ENCODE peak calls at places on chromosomes 3 and 15, in four cellular contexts. One of them, this sample, is unnamed.

GRCh38 chr3:70090322-70090913 is 90.9 kb downstream of the SAMMSON start:
- DNase-seq in neuronal stem cell: no peak
- DNase-seq in IMR-90: peak; percentile 28
- DNase-seq in mesenchymal stem cell: peak; percentile 13
- DNase-seq in this sample: no peak

GRCh38 chr3:157502916-157503620 is at the start of gene VEPH1:
- DNase-seq in neuronal stem cell: peak; percentile 39
- DNase-seq in IMR-90: peak; percentile 85
- DNase-seq in mesenchymal stem cell: peak; percentile 10
- DNase-seq in this sample: peak; percentile 44

GRCh38 chr15:68713874-68714273 is 106.8 kb downstream of the ANP32A start:
- DNase-seq in neuronal stem cell: no peak
- DNase-seq in IMR-90: no peak
- DNase-seq in mesenchymal stem cell: no peak
- DNase-seq in this sample: no peak

GRCh38 chr15:36818260-36818659 is 238.8 kb downstream of the CDIN1 start:
- DNase-seq in neuronal stem cell: no peak
- DNase-seq in IMR-90: no peak
- DNase-seq in mesenchymal stem cell: no peak
- DNase-seq in this sample: no peak

GRCh38 chr15:56844892-56845291 is 73.6 kb upstream of the TCF12 start:
- DNase-seq in neuronal stem cell: no peak
- DNase-seq in IMR-90: no peak
- DNase-seq in mesenchymal stem cell: no peak
- DNase-seq in this sample: no peak

GRCh38 chr3:42336103-42336502 is 70.1 kb upstream of the CCK start:
- DNase-seq in neuronal stem cell: no peak
- DNase-seq in IMR-90: no peak
- DNase-seq in mesenchymal stem cell: no peak
- DNase-seq in this sample: no peak

GRCh38 chr3:24069045-24069444 is 124.0 kb downstream of the NR1D2 start:
- DNase-seq in neuronal stem cell: no peak
- DNase-seq in IMR-90: no peak
- DNase-seq in mesenchymal stem cell: peak; percentile 17
- DNase-seq in this sample: peak; percentile 9

GRCh38 chr3:148075829-148076716 is 621.6 kb upstream of the AGTR1 start:
- DNase-seq in neuronal stem cell: peak; percentile 45
- DNase-seq in IMR-90: peak; percentile 59
- DNase-seq in mesenchymal stem cell: peak; percentile 62
- DNase-seq in this sample: peak; percentile 70

GRCh38 chr15:58275785-58276184 is 137.6 kb downstream of the AQP9 start:
- DNase-seq in neuronal stem cell: no peak
- DNase-seq in IMR-90: no peak
- DNase-seq in mesenchymal stem cell: no peak
- DNase-seq in this sample: no peak

GRCh38 chr3:124518350-124518749 is 211.9 kb upstream of the UMPS start:
- DNase-seq in neuronal stem cell: no peak
- DNase-seq in IMR-90: no peak
- DNase-seq in mesenchymal stem cell: no peak
- DNase-seq in this sample: no peak

GRCh38 chr3:172140499-172141391 is 101.4 kb downstream of the FNDC3B start:
- DNase-seq in neuronal stem cell: no peak
- DNase-seq in IMR-90: peak; percentile 98
- DNase-seq in mesenchymal stem cell: peak; percentile 100
- DNase-seq in this sample: peak; percentile 91

GRCh38 chr3:50542177-50543034 is 25.1 kb downstream of the C3orf18 start:
- DNase-seq in neuronal stem cell: peak; percentile 77
- DNase-seq in IMR-90: peak; percentile 52
- DNase-seq in mesenchymal stem cell: peak; percentile 65
- DNase-seq in this sample: peak; percentile 80

GRCh38 chr3:134640872-134641470 is 9.9 kb downstream of the KY start:
- DNase-seq in neuronal stem cell: peak; percentile 18
- DNase-seq in IMR-90: peak; percentile 49
- DNase-seq in mesenchymal stem cell: peak; percentile 32
- DNase-seq in this sample: peak; percentile 97

GRCh38 chr3:125374996-125375941 is at the start of gene ZNF148:
- DNase-seq in neuronal stem cell: peak; percentile 89
- DNase-seq in IMR-90: peak; percentile 84
- DNase-seq in mesenchymal stem cell: peak; percentile 92
- DNase-seq in this sample: peak; percentile 95

GRCh38 chr3:157201648-157202278 is 41.8 kb upstream of the CCNL1 start:
- DNase-seq in neuronal stem cell: no peak
- DNase-seq in IMR-90: peak; percentile 40
- DNase-seq in mesenchymal stem cell: peak; percentile 59
- DNase-seq in this sample: peak; percentile 65

GRCh38 chr15:31336943-31337295 is 10.3 kb downstream of the KLF13 start:
- DNase-seq in neuronal stem cell: no peak
- DNase-seq in IMR-90: no peak
- DNase-seq in mesenchymal stem cell: no peak
- DNase-seq in this sample: no peak

GRCh38 chr3:142595581-142595950 is 627 bp upstream of the PLS1 start:
- DNase-seq in neuronal stem cell: no peak
- DNase-seq in IMR-90: peak; percentile 86
- DNase-seq in mesenchymal stem cell: peak; percentile 80
- DNase-seq in this sample: peak; percentile 59

GRCh38 chr3:36928220-36928619 is 16.6 kb downstream of the TRANK1 start:
- DNase-seq in neuronal stem cell: no peak
- DNase-seq in IMR-90: no peak
- DNase-seq in mesenchymal stem cell: no peak
- DNase-seq in this sample: no peak

GRCh38 chr3:140443073-140443472 is 234.8 kb upstream of the TRIM42 start:
- DNase-seq in neuronal stem cell: no peak
- DNase-seq in IMR-90: no peak
- DNase-seq in mesenchymal stem cell: no peak
- DNase-seq in this sample: no peak

GRCh38 chr3:125684199-125684598 is 88.9 kb upstream of the OSBPL11 start:
- DNase-seq in neuronal stem cell: peak; percentile 30
- DNase-seq in IMR-90: peak; percentile 12
- DNase-seq in mesenchymal stem cell: peak; percentile 4
- DNase-seq in this sample: peak; percentile 76

GRCh38 chr15:60392601-60392985 is 5.2 kb downstream of the ANXA2 start:
- DNase-seq in neuronal stem cell: no peak
- DNase-seq in IMR-90: peak; percentile 78
- DNase-seq in mesenchymal stem cell: peak; percentile 91
- DNase-seq in this sample: peak; percentile 88

GRCh38 chr3:112405845-112406244 is 72.9 kb downstream of the CD200 start:
- DNase-seq in neuronal stem cell: no peak
- DNase-seq in IMR-90: peak; percentile 40
- DNase-seq in mesenchymal stem cell: no peak
- DNase-seq in this sample: peak; percentile 16

GRCh38 chr3:184361932-184362667 is 590 bp downstream of the POLR2H start:
- DNase-seq in neuronal stem cell: no peak
- DNase-seq in IMR-90: peak; percentile 38
- DNase-seq in mesenchymal stem cell: no peak
- DNase-seq in this sample: peak; percentile 72

GRCh38 chr3:184361532-184361931 is at the start of the genes CLCN2 and POLR2H:
- DNase-seq in neuronal stem cell: peak; percentile 71
- DNase-seq in IMR-90: peak; percentile 33
- DNase-seq in mesenchymal stem cell: peak; percentile 63
- DNase-seq in this sample: peak; percentile 70

GRCh38 chr3:184359610-184360009 is 1.8 kb downstream of the CLCN2 start:
- DNase-seq in neuronal stem cell: no peak
- DNase-seq in IMR-90: no peak
- DNase-seq in mesenchymal stem cell: no peak
- DNase-seq in this sample: no peak

GRCh38 chr3:184360070-184360833 is 1.2 kb downstream of the CLCN2 start:
- DNase-seq in neuronal stem cell: no peak
- DNase-seq in IMR-90: no peak
- DNase-seq in mesenchymal stem cell: no peak
- DNase-seq in this sample: no peak

DNA sequence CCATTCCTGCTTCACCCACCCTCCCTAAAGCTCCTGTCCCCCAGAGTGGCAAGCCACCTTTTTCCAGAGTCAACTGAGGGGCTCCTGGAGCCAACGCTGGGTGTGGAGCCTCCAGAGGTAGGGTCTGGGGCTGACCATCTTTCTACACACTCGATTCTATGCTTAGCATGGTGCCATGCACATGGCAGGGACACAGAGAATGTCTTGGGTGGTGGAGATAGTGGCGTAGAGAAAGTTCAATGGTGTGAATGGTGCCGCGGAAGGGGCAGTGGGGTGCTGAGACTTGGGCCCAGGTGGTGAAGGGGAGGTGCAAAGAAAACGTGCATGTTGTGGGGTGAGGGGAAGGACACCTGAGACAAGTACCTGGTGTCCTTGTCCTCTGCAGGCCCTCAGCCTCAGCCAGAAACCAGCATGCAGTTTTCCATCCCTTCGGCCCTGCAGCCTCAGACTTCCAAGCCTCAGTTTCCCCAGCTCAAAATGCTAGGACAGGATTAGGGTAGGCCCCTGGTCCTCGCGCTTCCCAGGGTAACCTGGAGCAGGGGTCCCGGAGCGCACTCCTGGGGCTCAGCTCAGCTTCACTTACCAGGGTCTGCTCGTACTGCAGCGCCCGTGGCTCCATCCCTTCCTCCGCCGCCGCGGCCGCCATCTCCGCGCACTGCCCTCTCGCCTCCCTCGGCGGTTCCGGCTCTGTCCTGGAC is 422 bp downstream of the CLCN2 start:
- DNase-seq in neuronal stem cell: no peak
- DNase-seq in IMR-90: no peak
- DNase-seq in mesenchymal stem cell: no peak
- DNase-seq in this sample: no peak
- H3K4ac ChIP-seq in neuronal stem cell: no peak overlapping the region
- H3K4ac ChIP-seq in IMR-90: peak overlapping the region; percentile 69
- H3K4ac ChIP-seq in mesenchymal stem cell: peak overlapping the region; percentile 54
- H3K4ac ChIP-seq in this sample: no peak overlapping the region

GRCh38 chr15:95170587-95171380 is 939.4 kb downstream of the MCTP2 start:
- DNase-seq in neuronal stem cell: no peak
- DNase-seq in IMR-90: no peak
- DNase-seq in mesenchymal stem cell: no peak
- DNase-seq in this sample: no peak
- H3K4me3 ChIP-seq in neuronal stem cell: no peak overlapping the region
- H3K4me3 ChIP-seq in IMR-90: no peak overlapping the region
- H3K4me3 ChIP-seq in mesenchymal stem cell: no peak overlapping the region
- H3K4me3 ChIP-seq in this sample: no peak overlapping the region

GRCh38 chr3:5212625-5213573 is 25.4 kb downstream of the EDEM1 start:
- DNase-seq in neuronal stem cell: no peak
- DNase-seq in IMR-90: no peak
- DNase-seq in mesenchymal stem cell: no peak
- DNase-seq in this sample: peak; percentile 60
- H3K4ac ChIP-seq in neuronal stem cell: no peak overlapping the region
- H3K4ac ChIP-seq in IMR-90: no peak overlapping the region
- H3K4ac ChIP-seq in mesenchymal stem cell: no peak overlapping the region
- H3K4ac ChIP-seq in this sample: no peak overlapping the region

GRCh38 chr3:14181253-14181652 is 2.6 kb downstream of the LSM3 start:
- DNase-seq in neuronal stem cell: no peak
- DNase-seq in IMR-90: no peak
- DNase-seq in mesenchymal stem cell: no peak
- DNase-seq in this sample: no peak

GRCh38 chr3:14178247-14179113 is at the start of the genes LSM3 and XPC:
- DNase-seq in neuronal stem cell: peak; percentile 97
- DNase-seq in IMR-90: peak; percentile 99
- DNase-seq in mesenchymal stem cell: peak; percentile 99
- DNase-seq in this sample: peak; percentile 99

GRCh38 chr3:14177580-14178246 is 688 bp downstream of the XPC start:
- DNase-seq in neuronal stem cell: no peak
- DNase-seq in IMR-90: peak; percentile 34
- DNase-seq in mesenchymal stem cell: no peak
- DNase-seq in this sample: no peak

GRCh38 chr3:14179114-14179465 is 473 bp downstream of the LSM3 start:
- DNase-seq in neuronal stem cell: no peak
- DNase-seq in IMR-90: no peak
- DNase-seq in mesenchymal stem cell: no peak
- DNase-seq in this sample: no peak

GRCh38 chr3:14179795-14180194 is 1.2 kb downstream of the LSM3 start:
- DNase-seq in neuronal stem cell: no peak
- DNase-seq in IMR-90: no peak
- DNase-seq in mesenchymal stem cell: no peak
- DNase-seq in this sample: no peak
- H3K4me3 ChIP-seq in neuronal stem cell: no peak overlapping the region
- H3K4me3 ChIP-seq in IMR-90: no peak overlapping the region
- H3K4me3 ChIP-seq in mesenchymal stem cell: no peak overlapping the region
- H3K4me3 ChIP-seq in this sample: no peak overlapping the region

DNA sequence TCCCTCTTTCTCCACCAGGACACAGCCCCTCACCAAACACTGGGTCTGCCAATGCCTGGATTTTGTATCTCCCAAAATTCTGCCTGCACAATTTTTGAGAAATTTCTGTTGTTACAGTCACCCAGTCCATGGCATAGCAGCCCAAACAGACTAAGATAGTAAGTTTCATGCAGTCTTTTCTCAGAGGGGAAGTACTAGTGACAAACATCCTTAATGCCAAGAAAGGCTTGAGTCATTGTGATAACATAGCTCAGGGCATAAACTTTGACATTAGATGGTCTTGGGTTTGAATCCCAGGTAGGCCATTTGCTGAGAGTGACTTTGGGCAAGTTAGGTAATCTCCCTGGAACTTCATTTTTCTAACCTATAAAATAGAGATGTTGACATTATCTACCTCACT is 36.1 kb upstream of the PFN2 start:
- DNase-seq in neuronal stem cell: no peak
- DNase-seq in IMR-90: no peak
- DNase-seq in mesenchymal stem cell: no peak
- DNase-seq in this sample: no peak
- H3K4ac ChIP-seq in neuronal stem cell: no peak overlapping the region
- H3K4ac ChIP-seq in IMR-90: no peak overlapping the region
- H3K4ac ChIP-seq in mesenchymal stem cell: no peak overlapping the region
- H3K4ac ChIP-seq in this sample: no peak overlapping the region

GRCh38 chr3:132180337-132180791 is 136.8 kb upstream of the ACP3 start:
- DNase-seq in neuronal stem cell: peak; percentile 58
- DNase-seq in IMR-90: peak; percentile 66
- DNase-seq in mesenchymal stem cell: peak; percentile 53
- DNase-seq in this sample: peak; percentile 84

GRCh38 chr3:132189601-132190000 is 127.6 kb upstream of the ACP3 start:
- DNase-seq in neuronal stem cell: no peak
- DNase-seq in IMR-90: no peak
- DNase-seq in mesenchymal stem cell: no peak
- DNase-seq in this sample: no peak

GRCh38 chr3:132187746-132188145 is 129.5 kb upstream of the ACP3 start:
- DNase-seq in neuronal stem cell: no peak
- DNase-seq in IMR-90: no peak
- DNase-seq in mesenchymal stem cell: no peak
- DNase-seq in this sample: no peak

GRCh38 chr3:132183811-132184210 is 133.4 kb upstream of the ACP3 start:
- DNase-seq in neuronal stem cell: no peak
- DNase-seq in IMR-90: no peak
- DNase-seq in mesenchymal stem cell: no peak
- DNase-seq in this sample: peak; percentile 8
- H3K4me3 ChIP-seq in neuronal stem cell: no peak overlapping the region
- H3K4me3 ChIP-seq in IMR-90: no peak overlapping the region
- H3K4me3 ChIP-seq in mesenchymal stem cell: no peak overlapping the region
- H3K4me3 ChIP-seq in this sample: no peak overlapping the region

GRCh38 chr3:136889947-136890346 is 27.9 kb downstream of the NCK1 start:
- DNase-seq in neuronal stem cell: no peak
- DNase-seq in IMR-90: no peak
- DNase-seq in mesenchymal stem cell: no peak
- DNase-seq in this sample: no peak
- H3K4ac ChIP-seq in neuronal stem cell: no peak overlapping the region
- H3K4ac ChIP-seq in IMR-90: no peak overlapping the region
- H3K4ac ChIP-seq in mesenchymal stem cell: no peak overlapping the region
- H3K4ac ChIP-seq in this sample: no peak overlapping the region